ENCODE peak calls at places on chromosome 7, in seven cellular contexts. One of them, this sample, is unnamed.

GRCh38 chr7:47757946-47758371 is 176.0 kb upstream of the TNS3 start:
- DNase-seq in retinal pigment epithelial cell: peak
- DNase-seq in NCI-H1417: no peak
- DNase-seq in lower lobe of right lung: peak
- DNase-seq in posterior cingulate gyrus: peak
- DNase-seq in stimulated activated CD4-positive, alpha-beta T cell treated with anti-CD3 and anti-CD28 coated beads, Interleukin-1b, Interleukin-23, amount 100 ng/mL, for 24 hours: no peak
- DNase-seq in EL: peak
- DNase-seq in this sample: peak

GRCh38 chr7:43430412-43430811 is 152.5 kb upstream of the STK17A start:
- DNase-seq in retinal pigment epithelial cell: peak
- DNase-seq in NCI-H1417: no peak
- DNase-seq in lower lobe of right lung: no peak
- DNase-seq in posterior cingulate gyrus: no peak
- DNase-seq in stimulated activated CD4-positive, alpha-beta T cell treated with anti-CD3 and anti-CD28 coated beads, Interleukin-1b, Interleukin-23, amount 100 ng/mL, for 24 hours: no peak
- DNase-seq in EL: no peak
- DNase-seq in this sample: no peak

GRCh38 chr7:83976302-83976701 is 218.3 kb downstream of the SEMA3A start:
- DNase-seq in retinal pigment epithelial cell: no peak
- DNase-seq in NCI-H1417: peak
- DNase-seq in lower lobe of right lung: no peak
- DNase-seq in posterior cingulate gyrus: no peak
- DNase-seq in stimulated activated CD4-positive, alpha-beta T cell treated with anti-CD3 and anti-CD28 coated beads, Interleukin-1b, Interleukin-23, amount 100 ng/mL, for 24 hours: no peak
- DNase-seq in EL: peak
- DNase-seq in this sample: no peak

GRCh38 chr7:111937164-111937563 is 269.0 kb downstream of the DOCK4 start:
- DNase-seq in retinal pigment epithelial cell: no peak
- DNase-seq in NCI-H1417: no peak
- DNase-seq in lower lobe of right lung: no peak
- DNase-seq in posterior cingulate gyrus: no peak
- DNase-seq in stimulated activated CD4-positive, alpha-beta T cell treated with anti-CD3 and anti-CD28 coated beads, Interleukin-1b, Interleukin-23, amount 100 ng/mL, for 24 hours: no peak
- DNase-seq in EL: no peak
- DNase-seq in this sample: no peak

GRCh38 chr7:153941061-153941460 is 111.1 kb upstream of the DPP6 start:
- DNase-seq in retinal pigment epithelial cell: no peak
- DNase-seq in NCI-H1417: no peak
- DNase-seq in lower lobe of right lung: no peak
- DNase-seq in posterior cingulate gyrus: no peak
- DNase-seq in stimulated activated CD4-positive, alpha-beta T cell treated with anti-CD3 and anti-CD28 coated beads, Interleukin-1b, Interleukin-23, amount 100 ng/mL, for 24 hours: no peak
- DNase-seq in EL: no peak
- DNase-seq in this sample: no peak

GRCh38 chr7:99868246-99868645 is 8.6 kb downstream of the OR2AE1 start:
- DNase-seq in retinal pigment epithelial cell: no peak
- DNase-seq in NCI-H1417: no peak
- DNase-seq in lower lobe of right lung: no peak
- DNase-seq in posterior cingulate gyrus: no peak
- DNase-seq in stimulated activated CD4-positive, alpha-beta T cell treated with anti-CD3 and anti-CD28 coated beads, Interleukin-1b, Interleukin-23, amount 100 ng/mL, for 24 hours: no peak
- DNase-seq in EL: no peak
- DNase-seq in this sample: no peak

GRCh38 chr7:22598318-22598717 is 98.3 kb upstream of the STEAP1B start:
- DNase-seq in retinal pigment epithelial cell: no peak
- DNase-seq in NCI-H1417: no peak
- DNase-seq in lower lobe of right lung: no peak
- DNase-seq in posterior cingulate gyrus: no peak
- DNase-seq in stimulated activated CD4-positive, alpha-beta T cell treated with anti-CD3 and anti-CD28 coated beads, Interleukin-1b, Interleukin-23, amount 100 ng/mL, for 24 hours: no peak
- DNase-seq in EL: no peak
- DNase-seq in this sample: no peak

GRCh38 chr7:55299273-55299967 is 65.7 kb upstream of the LANCL2 start:
- DNase-seq in retinal pigment epithelial cell: no peak
- DNase-seq in NCI-H1417: no peak
- DNase-seq in lower lobe of right lung: no peak
- DNase-seq in posterior cingulate gyrus: no peak
- DNase-seq in stimulated activated CD4-positive, alpha-beta T cell treated with anti-CD3 and anti-CD28 coated beads, Interleukin-1b, Interleukin-23, amount 100 ng/mL, for 24 hours: no peak
- DNase-seq in EL: no peak
- DNase-seq in this sample: no peak

GRCh38 chr7:52472006-52472405 is 563.4 kb upstream of the POM121L12 start:
- DNase-seq in retinal pigment epithelial cell: no peak
- DNase-seq in NCI-H1417: no peak
- DNase-seq in lower lobe of right lung: no peak
- DNase-seq in posterior cingulate gyrus: no peak
- DNase-seq in stimulated activated CD4-positive, alpha-beta T cell treated with anti-CD3 and anti-CD28 coated beads, Interleukin-1b, Interleukin-23, amount 100 ng/mL, for 24 hours: no peak
- DNase-seq in EL: no peak
- DNase-seq in this sample: no peak

GRCh38 chr7:98222533-98223195 is 11.4 kb downstream of the BHLHA15 start:
- DNase-seq in retinal pigment epithelial cell: no peak
- DNase-seq in NCI-H1417: no peak
- DNase-seq in lower lobe of right lung: peak
- DNase-seq in posterior cingulate gyrus: no peak
- DNase-seq in stimulated activated CD4-positive, alpha-beta T cell treated with anti-CD3 and anti-CD28 coated beads, Interleukin-1b, Interleukin-23, amount 100 ng/mL, for 24 hours: no peak
- DNase-seq in EL: no peak
- DNase-seq in this sample: no peak

GRCh38 chr7:81692146-81692905 is 77.5 kb downstream of the HGF start:
- DNase-seq in retinal pigment epithelial cell: no peak
- DNase-seq in NCI-H1417: no peak
- DNase-seq in lower lobe of right lung: no peak
- DNase-seq in posterior cingulate gyrus: no peak
- DNase-seq in stimulated activated CD4-positive, alpha-beta T cell treated with anti-CD3 and anti-CD28 coated beads, Interleukin-1b, Interleukin-23, amount 100 ng/mL, for 24 hours: no peak
- DNase-seq in EL: peak
- DNase-seq in this sample: no peak

GRCh38 chr7:95989301-95989700 is 216.9 kb downstream of the DYNC1I1 start:
- DNase-seq in retinal pigment epithelial cell: no peak
- DNase-seq in NCI-H1417: no peak
- DNase-seq in lower lobe of right lung: no peak
- DNase-seq in posterior cingulate gyrus: no peak
- DNase-seq in stimulated activated CD4-positive, alpha-beta T cell treated with anti-CD3 and anti-CD28 coated beads, Interleukin-1b, Interleukin-23, amount 100 ng/mL, for 24 hours: no peak
- DNase-seq in EL: no peak
- DNase-seq in this sample: no peak

GRCh38 chr7:135291809-135292253 is 58.2 kb downstream of the STRA8 start:
- DNase-seq in retinal pigment epithelial cell: no peak
- DNase-seq in NCI-H1417: peak
- DNase-seq in lower lobe of right lung: no peak
- DNase-seq in posterior cingulate gyrus: no peak
- DNase-seq in stimulated activated CD4-positive, alpha-beta T cell treated with anti-CD3 and anti-CD28 coated beads, Interleukin-1b, Interleukin-23, amount 100 ng/mL, for 24 hours: no peak
- DNase-seq in EL: peak
- DNase-seq in this sample: peak

GRCh38 chr7:98557538-98558031 is 59.5 kb upstream of the NPTX2 start:
- DNase-seq in retinal pigment epithelial cell: no peak
- DNase-seq in NCI-H1417: no peak
- DNase-seq in lower lobe of right lung: no peak
- DNase-seq in posterior cingulate gyrus: no peak
- DNase-seq in stimulated activated CD4-positive, alpha-beta T cell treated with anti-CD3 and anti-CD28 coated beads, Interleukin-1b, Interleukin-23, amount 100 ng/mL, for 24 hours: no peak
- DNase-seq in EL: no peak
- DNase-seq in this sample: no peak

GRCh38 chr7:27677912-27678612 is 15.4 kb upstream of the HIBADH start:
- DNase-seq in retinal pigment epithelial cell: peak
- DNase-seq in NCI-H1417: no peak
- DNase-seq in lower lobe of right lung: no peak
- DNase-seq in posterior cingulate gyrus: no peak
- DNase-seq in stimulated activated CD4-positive, alpha-beta T cell treated with anti-CD3 and anti-CD28 coated beads, Interleukin-1b, Interleukin-23, amount 100 ng/mL, for 24 hours: no peak
- DNase-seq in EL: peak
- DNase-seq in this sample: peak